ENCODE peak calls at places on chromosomes 6 and 20, in ten cellular contexts. K, C, Q, F, G, W, X, S, L and B are unnamed samples.

GRCh38 chr6:39357998-39358686 is 35.6 kb upstream of the KCNK16 start:
- DNase-seq in K (peak; percentile 50), C (peak; percentile 77), Q (peak; percentile 79), F (no peak), G (peak; percentile 8), W (no peak), X (no peak), S (peak; percentile 58), L (peak; percentile 55), B (no peak)

GRCh38 chr6:56370127-56370540 is 122.8 kb upstream of the COL21A1 start:
- DNase-seq in K (peak; percentile 72), C (peak; percentile 77), Q (peak; percentile 88), F (peak; percentile 33), G (peak; percentile 24), W (peak; percentile 82), X (no peak), S (peak; percentile 76), L (peak; percentile 87), B (no peak)

GRCh38 chr6:133179483-133179882 is 61.7 kb upstream of the EYA4 start:
- DNase-seq in K (no peak), C (no peak), Q (no peak), F (peak; percentile 17), G (no peak), W (no peak), X (no peak), S (no peak), L (no peak), B (no peak)

GRCh38 chr6:32087574-32088486 is 21.3 kb downstream of the TNXB start:
- DNase-seq in K (peak; percentile 90), C (peak; percentile 83), Q (peak; percentile 38), F (peak; percentile 79), G (peak; percentile 97), W (peak; percentile 97), X (peak; percentile 49), S (peak; percentile 84), L (peak; percentile 96), B (no peak)

GRCh38 chr20:49591217-49591865 is 23.4 kb upstream of the PTGIS start:
- DNase-seq in K (no peak), C (peak; percentile 37), Q (no peak), F (no peak), G (no peak), W (no peak), X (no peak), S (peak; percentile 58), L (no peak), B (no peak)

GRCh38 chr20:10924628-10925266 is 250.9 kb upstream of the JAG1 start:
- DNase-seq in K (no peak), C (peak; percentile 73), Q (no peak), F (no peak), G (no peak), W (no peak), X (no peak), S (no peak), L (no peak), B (no peak)

GRCh38 chr6:134593442-134593841 is 275.5 kb upstream of the SGK1 start:
- DNase-seq in K (no peak), C (no peak), Q (peak; percentile 73), F (no peak), G (no peak), W (no peak), X (no peak), S (no peak), L (no peak), B (no peak)

GRCh38 chr6:56902551-56903464 is 52.1 kb upstream of the BEND6 start:
- DNase-seq in K (peak; percentile 9), C (peak; percentile 82), Q (peak; percentile 60), F (no peak), G (peak; percentile 20), W (no peak), X (no peak), S (no peak), L (no peak), B (no peak)

GRCh38 chr20:63121749-63122405 is 94.1 kb downstream of the YTHDF1 start:
- DNase-seq in K (no peak), C (no peak), Q (no peak), F (peak; percentile 14), G (peak; percentile 63), W (peak; percentile 67), X (no peak), S (no peak), L (peak; percentile 71), B (no peak)

GRCh38 chr6:43833223-43833995 is 63.4 kb downstream of the VEGFA start:
- DNase-seq in K (no peak), C (no peak), Q (no peak), F (no peak), G (no peak), W (peak; percentile 55), X (no peak), S (peak; percentile 67), L (no peak), B (no peak)

GRCh38 chr20:57231951-57232428 is 34.5 kb downstream of the BMP7 start:
- DNase-seq in K (no peak), C (no peak), Q (no peak), F (no peak), G (peak; percentile 77), W (no peak), X (no peak), S (no peak), L (no peak), B (no peak)

GRCh38 chr6:142773324-142773723 is 171.7 kb downstream of the HIVEP2 start:
- DNase-seq in K (no peak), C (no peak), Q (no peak), F (no peak), G (no peak), W (no peak), X (no peak), S (no peak), L (no peak), B (no peak)

GRCh38 chr6:95576218-95576617 is 1.1 kb upstream of the MANEA start:
- DNase-seq in K (no peak), C (no peak), Q (no peak), F (no peak), G (no peak), W (no peak), X (no peak), S (no peak), L (no peak), B (no peak)

GRCh38 chr6:25404693-25405169 is 125.6 kb downstream of the CARMIL1 start:
- DNase-seq in K (no peak), C (no peak), Q (no peak), F (no peak), G (no peak), W (peak; percentile 66), X (peak; percentile 27), S (no peak), L (no peak), B (peak; percentile 85)